ENCODE peak calls at places on chromosomes 5 and 9, in five cellular contexts. Q is heart right ventricle, O is endothelial cell of umbilical vein, H is fibroblast of mammary gland, S is BE2C. J is an unnamed sample.

GRCh38 chr5:32329395-32329834 is 16.7 kb upstream of the MTMR12 start:
- DNase-seq in Q (peak), H (peak), O (peak), S (peak), J (no peak)

GRCh38 chr5:34740306-34740891 is 84.3 kb downstream of the RAI14 start:
- DNase-seq in H (no peak), O (no peak), S (no peak), Q (peak), J (no peak)

GRCh38 chr5:146192571-146193043 is 10.2 kb upstream of the LARS1 start:
- DNase-seq in S (no peak), O (no peak), Q (no peak), H (no peak), J (no peak)

GRCh38 chr5:172788771-172789686 is 18.0 kb upstream of the DUSP1 start:
- DNase-seq in Q (peak), O (no peak), H (peak), S (no peak), J (no peak)

GRCh38 chr9:101400120-101400519 is 1.5 kb downstream of the ZNF189 start:
- DNase-seq in S (no peak), Q (no peak), O (peak), H (peak), J (no peak)

GRCh38 chr9:7137040-7137439 is 379.3 kb downstream of the KDM4C start:
- DNase-seq in S (no peak), Q (no peak), H (no peak), O (no peak), J (no peak)

GRCh38 chr5:112228672-112229071 is 190.4 kb downstream of the EPB41L4A start:
- DNase-seq in Q (peak), O (peak), S (no peak), H (no peak), J (peak)

GRCh38 chr9:83334320-83334719 is 203.9 kb downstream of the FRMD3 start:
- DNase-seq in H (peak), S (peak), Q (peak), O (peak), J (peak)

GRCh38 chr5:141567513-141568117 is 51.2 kb downstream of the DIAPH1 start:
- DNase-seq in S (no peak), H (peak), Q (no peak), O (peak), J (no peak)

GRCh38 chr5:176810687-176811501 is 535 bp downstream of the UNC5A start:
- DNase-seq in S (peak), O (no peak), Q (no peak), H (no peak), J (no peak)

GRCh38 chr5:60916646-60917045 is 28.2 kb downstream of the ERCC8 start:
- DNase-seq in H (peak), O (no peak), Q (no peak), S (no peak), J (no peak)

GRCh38 chr5:147509710-147510651 is at the start of gene DPYSL3:
- DNase-seq in S (peak), Q (peak), H (peak), O (peak), J (no peak)

GRCh38 chr5:143106175-143106574 is 297.3 kb downstream of the NR3C1 start:
- DNase-seq in O (peak), Q (peak), S (peak), H (peak), J (no peak)

GRCh38 chr9:8188720-8189407 is 389.3 kb upstream of the DMAC1 start:
- DNase-seq in H (peak), Q (no peak), S (peak), O (no peak), J (peak)

GRCh38 chr5:136811551-136811950 is 446.2 kb upstream of the TRPC7 start:
- DNase-seq in S (no peak), Q (no peak), H (peak), O (peak), J (no peak)

GRCh38 chr5:155402927-155403645 is 389.5 kb downstream of the KIF4B start:
- DNase-seq in H (no peak), Q (no peak), S (no peak), O (no peak), J (no peak)

GRCh38 chr5:127589309-127590036 is 59.4 kb upstream of the CTXN3 start:
- DNase-seq in H (no peak), O (no peak), S (no peak), Q (no peak), J (no peak)

GRCh38 chr5:124372457-124372856 is 374.0 kb downstream of the ZNF608 start:
- DNase-seq in H (no peak), Q (no peak), S (peak), O (no peak), J (no peak)

GRCh38 chr5:43209060-43209459 is 17.0 kb downstream of the NIM1K start:
- DNase-seq in H (no peak), Q (no peak), S (no peak), O (no peak), J (no peak)

GRCh38 chr9:114033397-114034103 is 44.5 kb downstream of the AMBP start:
- DNase-seq in H (peak), S (peak), Q (peak), O (peak), J (no peak)

GRCh38 chr5:176536132-176536901 is 885 bp downstream of the RNF44 start:
- DNase-seq in O (peak), S (peak), Q (peak), H (peak), J (no peak)

GRCh38 chr5:112574566-112574965 is 155.5 kb upstream of the EPB41L4A start:
- DNase-seq in Q (no peak), H (no peak), S (no peak), O (no peak), J (no peak)

GRCh38 chr9:136090060-136090735 is 4.9 kb downstream of the NACC2 start:
- DNase-seq in S (peak), O (no peak), H (no peak), Q (peak), J (no peak)

GRCh38 chr9:134492281-134492691 is 149.3 kb upstream of the COL5A1 start:
- DNase-seq in Q (peak), S (peak), H (peak), O (no peak), J (peak)

DNA sequence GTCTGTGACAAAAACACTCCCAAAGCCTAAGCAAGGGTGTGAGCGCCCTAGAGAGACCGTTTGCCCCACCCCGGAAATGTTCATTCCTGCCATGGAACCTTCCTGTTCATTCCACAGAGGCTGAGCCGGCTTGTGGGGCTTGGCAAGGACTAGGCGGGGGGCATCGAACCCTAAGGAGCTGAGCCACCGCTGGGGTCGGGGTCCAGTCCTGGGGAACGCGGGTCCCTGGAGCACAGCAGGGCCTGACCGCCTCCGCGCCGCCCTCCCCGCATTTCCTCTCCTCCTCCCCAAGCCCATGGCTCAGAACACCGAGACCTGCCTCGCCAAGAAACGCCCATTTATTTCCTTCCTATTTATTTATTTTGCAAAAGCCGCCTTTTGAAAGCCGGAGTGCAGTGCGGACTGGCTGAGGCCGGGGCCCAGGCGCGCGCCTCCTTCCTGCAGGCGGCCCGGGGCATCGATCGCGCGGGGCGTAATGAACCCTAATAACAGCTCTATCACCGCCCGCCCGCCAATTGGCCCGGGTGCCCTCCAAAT is 228.9 kb upstream of the IRX4 start:
- DNase-seq in Q (no peak), H (no peak), S (no peak), O (no peak), J (no peak)
- H3K4me3 ChIP-seq in Q (no peak), H (no peak), S (no peak), O (no peak), J (no peak)

DNA sequence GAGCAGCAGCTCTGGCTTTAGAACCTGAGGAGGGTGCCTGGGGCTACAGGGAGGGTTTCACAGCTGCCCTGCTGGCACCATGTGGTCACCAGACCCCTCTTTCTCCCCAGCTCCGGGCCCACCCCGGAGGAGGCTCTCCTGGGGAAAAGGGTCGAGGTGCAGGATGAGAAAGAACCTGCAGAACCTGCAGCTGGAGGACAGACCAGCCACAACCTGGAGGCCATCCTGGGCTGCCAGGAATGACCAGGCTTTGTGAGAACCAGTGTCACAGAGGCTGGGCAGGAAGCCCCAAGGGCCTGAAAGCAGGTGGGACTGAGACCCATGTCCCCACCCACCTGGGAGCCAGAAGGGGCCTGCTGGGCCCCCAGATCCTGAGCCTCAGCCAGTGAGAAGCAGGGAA is 23.0 kb downstream of the SEMA4D start:
- DNase-seq in H (no peak), Q (no peak), S (no peak), O (no peak), J (no peak)
- TF ChIP-seq CTCF in H (no peak), Q (no peak), S (no peak), O (no peak), J (no peak)

GRCh38 chr5:139131881-139132480 is 66.2 kb downstream of the SIL1 start:
- DNase-seq in H (no peak), Q (no peak), S (no peak), O (no peak), J (no peak)
- H3K4me3 ChIP-seq in H (no peak), Q (peak), S (no peak), O (no peak), J (no peak)

GRCh38 chr5:174818430-174818829 is 94.0 kb downstream of the MSX2 start:
- DNase-seq in H (no peak), Q (no peak), S (no peak), O (no peak), J (no peak)

GRCh38 chr5:174811438-174811837 is 87.1 kb downstream of the MSX2 start:
- DNase-seq in H (no peak), Q (no peak), O (no peak), S (no peak), J (no peak)

GRCh38 chr5:174817610-174818009 is 93.2 kb downstream of the MSX2 start:
- DNase-seq in H (no peak), S (no peak), O (no peak), Q (no peak), J (no peak)

GRCh38 chr5:174816858-174817257 is 92.5 kb downstream of the MSX2 start:
- DNase-seq in Q (no peak), O (no peak), H (no peak), S (no peak), J (no peak)
- TF ChIP-seq CTCF in Q (peak), O (no peak), H (peak), S (peak), J (peak)

GRCh38 chr9:95055851-95056551 is 261.5 kb downstream of the FANCC start:
- DNase-seq in O (peak), Q (no peak), H (peak), S (peak), J (no peak)
- H3K4me3 ChIP-seq in O (no peak), Q (peak), H (no peak), S (peak), J (no peak)

DNA sequence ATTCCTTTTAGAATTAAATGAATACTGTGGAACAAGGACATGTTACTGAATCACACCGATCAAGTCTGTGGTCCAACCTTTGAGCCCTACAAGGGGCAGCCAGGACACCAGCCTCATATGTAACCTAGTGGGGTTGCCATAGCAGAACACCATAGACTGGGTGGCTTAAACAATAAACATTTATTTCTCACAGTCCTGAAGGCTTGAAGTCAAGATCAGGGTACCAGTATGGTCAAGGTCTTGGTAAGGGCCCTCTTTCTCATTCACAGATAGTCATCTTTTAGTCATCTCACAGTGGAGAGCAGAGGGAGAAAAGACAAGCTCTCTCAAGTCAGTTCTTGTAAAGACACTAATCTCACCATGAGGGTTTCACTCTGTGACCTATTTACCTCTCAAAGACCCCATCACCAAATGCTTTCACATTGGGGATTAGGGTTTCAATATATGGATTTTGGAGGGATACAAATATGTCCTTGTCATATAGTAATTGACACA is 422.5 kb downstream of the GADD45G start:
- DNase-seq in H (no peak), S (no peak), O (no peak), Q (no peak), J (no peak)
- TF ChIP-seq CTCF in H (no peak), S (no peak), O (no peak), Q (no peak), J (no peak)

GRCh38 chr9:14924821-14925220 is 14.6 kb upstream of the FREM1 start:
- DNase-seq in O (no peak), H (peak), Q (no peak), S (no peak), J (no peak)
- H3K4me3 ChIP-seq in O (no peak), H (peak), Q (no peak), S (no peak), J (no peak)

DNA sequence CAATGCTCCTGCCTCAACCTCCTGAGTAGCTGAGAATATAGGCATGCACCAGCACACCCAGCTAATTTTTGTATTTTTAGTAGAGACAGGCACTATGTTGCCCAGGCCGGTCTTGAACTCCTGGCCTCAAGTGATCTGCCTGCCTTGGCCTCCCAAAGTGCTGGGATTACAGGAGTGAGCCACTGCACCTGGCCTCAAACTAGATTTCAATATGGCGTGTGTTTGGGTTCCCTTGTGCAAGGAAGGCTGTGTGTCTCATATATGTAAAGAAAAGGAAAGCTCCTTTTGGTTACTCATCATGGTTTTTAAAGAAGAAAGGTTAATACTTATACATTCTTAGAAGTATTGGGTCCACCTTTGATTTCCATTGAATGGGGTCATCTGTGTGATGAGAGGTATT is 70.7 kb downstream of the ANKRD33B start:
- DNase-seq in S (no peak), H (no peak), O (no peak), Q (no peak), J (no peak)
- TF ChIP-seq CTCF in S (no peak), H (no peak), O (no peak), Q (no peak), J (no peak)